ENCODE peak calls at places on chromosome 14, in nine cellular contexts. A is WTC11, B is progenitor cell of endocrine pancreas, S is endothelial cell, K is left lung, P is bronchial epithelial cell, Z is uterus, I is dorsolateral prefrontal cortex, O is RWPE1. E is an unnamed sample.
A peak's percentile ranks its signal among the peaks of the same experiment; 100 is the strongest.

GRCh38 chr14:79534703-79535353 is 676.5 kb downstream of the DIO2 start:
- DNase-seq in A (no peak), B (no peak), S (no peak), K (no peak), P (no peak), Z (no peak), I (no peak), O (no peak), E (no peak)

GRCh38 chr14:95263527-95264231 is 56.0 kb downstream of the CLMN start:
- DNase-seq in A (no peak), B (no peak), S (no peak), K (no peak), P (no peak), Z (no peak), I (no peak), O (no peak), E (no peak)

GRCh38 chr14:93941293-93941910 is 14.3 kb downstream of the FAM181A start:
- DNase-seq in A (no peak), B (no peak), S (no peak), K (no peak), P (peak; percentile 90), Z (no peak), I (no peak), O (peak; percentile 81), E (no peak)

GRCh38 chr14:73754911-73755360 is 40.8 kb upstream of the PNMA1 start:
- DNase-seq in A (no peak), B (no peak), S (no peak), K (no peak), P (no peak), Z (no peak), I (no peak), O (no peak), E (no peak)

GRCh38 chr14:99713972-99714371 is 29.9 kb downstream of the CYP46A1 start:
- DNase-seq in A (no peak), B (no peak), S (no peak), K (no peak), P (no peak), Z (no peak), I (no peak), O (no peak), E (no peak)

GRCh38 chr14:65835501-65835900 is 423.0 kb downstream of the FUT8 start:
- DNase-seq in A (no peak), B (no peak), S (no peak), K (no peak), P (no peak), Z (no peak), I (no peak), O (no peak), E (no peak)

GRCh38 chr14:84546236-84546635 is 983.7 kb upstream of the FLRT2 start:
- DNase-seq in A (no peak), B (no peak), S (no peak), K (no peak), P (no peak), Z (no peak), I (no peak), O (no peak), E (no peak)

GRCh38 chr14:95003099-95003960 is 154.0 kb downstream of the DICER1 start:
- DNase-seq in A (no peak), B (no peak), S (no peak), K (no peak), P (no peak), Z (no peak), I (no peak), O (no peak), E (no peak)

GRCh38 chr14:39276579-39277114 is 42.9 kb downstream of the MIA2 start:
- DNase-seq in A (no peak), B (no peak), S (no peak), K (no peak), P (no peak), Z (no peak), I (no peak), O (no peak), E (no peak)

GRCh38 chr14:54220122-54220691 is 176.6 kb upstream of the CDKN3 start:
- DNase-seq in A (peak; percentile 42), B (no peak), S (peak; percentile 14), K (no peak), P (no peak), Z (no peak), I (no peak), O (no peak), E (no peak)

GRCh38 chr14:24398298-24398942 is 383 bp upstream of the NYNRIN start:
- DNase-seq in A (peak; percentile 64), B (no peak), S (no peak), K (no peak), P (no peak), Z (peak; percentile 45), I (no peak), O (no peak), E (no peak)

GRCh38 chr14:68952544-68953535 is 26.3 kb downstream of the ACTN1 start:
- DNase-seq in A (no peak), B (no peak), S (no peak), K (no peak), P (no peak), Z (peak; percentile 80), I (no peak), O (no peak), E (no peak)

GRCh38 chr14:95713596-95714371 is at the start of gene TCL1A:
- DNase-seq in A (peak; percentile 88), B (no peak), S (no peak), K (no peak), P (no peak), Z (no peak), I (no peak), O (no peak), E (peak; percentile 66)

GRCh38 chr14:68791078-68791983 is 1.5 kb downstream of the ZFP36L1 start:
- DNase-seq in A (no peak), B (no peak), S (no peak), K (no peak), P (peak; percentile 17), Z (peak; percentile 26), I (no peak), O (no peak), E (no peak)

GRCh38 chr14:49766839-49767238 is 1.1 kb upstream of the KLHDC2 start:
- DNase-seq in A (no peak), B (no peak), S (no peak), K (no peak), P (peak; percentile 15), Z (no peak), I (no peak), O (no peak), E (no peak)

GRCh38 chr14:75981426-75981825 is 369 bp downstream of the TGFB3 start:
- DNase-seq in A (no peak), B (no peak), S (no peak), K (no peak), P (no peak), Z (peak; percentile 29), I (peak; percentile 49), O (no peak), E (no peak)

GRCh38 chr14:23071244-23071974 is 14.1 kb upstream of the CDH24 start:
- DNase-seq in A (peak; percentile 82), B (peak; percentile 53), S (peak; percentile 81), K (peak; percentile 89), P (peak; percentile 84), Z (peak; percentile 84), I (peak; percentile 85), O (peak; percentile 91), E (peak; percentile 57)

GRCh38 chr14:105935384-105935783 is 409.0 kb downstream of the TMEM121 start:
- DNase-seq in A (no peak), B (no peak), S (no peak), K (no peak), P (no peak), Z (no peak), I (no peak), O (no peak), E (no peak)

GRCh38 chr14:33685698-33686097 is 265.2 kb downstream of the EGLN3 start:
- DNase-seq in A (no peak), B (no peak), S (no peak), K (no peak), P (no peak), Z (no peak), I (no peak), O (no peak), E (no peak)

DNA sequence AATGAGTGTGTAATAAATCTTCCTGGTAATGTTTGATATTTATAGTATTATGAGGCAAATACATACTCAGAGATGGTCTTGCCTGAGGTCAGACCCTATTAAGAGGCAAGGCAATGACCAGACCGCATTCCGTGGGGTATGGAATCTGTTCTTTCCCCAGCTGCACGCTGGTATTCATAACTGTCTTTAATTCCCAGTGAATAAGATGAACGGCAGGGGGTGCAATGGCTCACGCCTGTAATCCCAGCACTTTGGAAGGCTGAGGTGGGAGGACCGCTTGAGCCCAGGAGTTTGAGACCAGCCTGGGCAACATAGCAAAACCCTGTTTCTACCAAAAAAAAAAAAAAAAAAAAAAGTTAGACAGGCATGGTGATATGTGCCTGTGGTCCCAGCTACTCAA is 44.6 kb downstream of the ERO1A start:
- DNase-seq in A (no peak), B (no peak), S (no peak), K (no peak), P (no peak), Z (no peak), I (no peak), O (no peak), E (no peak)
- TF ChIP-seq CTCF in A (no peak), B (no peak), S (no peak), K (no peak), P (no peak), Z (no peak), I (no peak), O (no peak), E (no peak)

GRCh38 chr14:70350078-70350477 is 9.4 kb downstream of the COX16 start:
- DNase-seq in A (peak; percentile 66), B (no peak), S (no peak), K (no peak), P (no peak), Z (no peak), I (no peak), O (no peak), E (no peak)
- TF ChIP-seq CTCF in A (no peak), B (no peak), S (no peak), K (no peak), P (no peak), Z (no peak), I (no peak), O (no peak), E (no peak)

DNA sequence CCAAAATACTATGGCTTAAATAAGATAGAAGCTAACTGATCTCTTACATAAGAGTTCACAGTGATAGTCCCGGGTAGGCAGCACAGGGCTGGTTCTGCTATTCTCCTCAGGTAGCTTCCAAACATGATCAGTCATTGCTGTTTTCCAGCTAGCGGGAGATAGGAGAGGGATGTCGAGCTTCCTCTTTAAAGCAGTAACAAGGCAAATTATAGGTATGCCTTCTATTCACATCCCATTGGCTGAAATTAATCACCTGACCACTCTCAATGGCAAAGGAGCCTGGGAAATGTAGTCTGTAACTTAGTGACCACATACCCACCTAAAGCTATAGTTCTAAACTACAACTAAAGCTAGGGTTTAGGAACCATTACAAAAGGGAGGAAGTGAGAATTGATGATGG is 34.5 kb upstream of the VRK1 start:
- DNase-seq in A (no peak), B (no peak), S (peak; percentile 45), K (no peak), P (peak; percentile 86), Z (no peak), I (no peak), O (peak; percentile 86), E (no peak)
- TF ChIP-seq CTCF in A (no peak), B (no peak), S (no peak), K (no peak), P (no peak), Z (no peak), I (no peak), O (no peak), E (no peak)

GRCh38 chr14:104386281-104386841 is 193.2 kb upstream of the C14orf180 start:
- DNase-seq in A (peak; percentile 10), B (no peak), S (no peak), K (peak; percentile 18), P (no peak), Z (no peak), I (peak; percentile 35), O (no peak), E (no peak)
- TF ChIP-seq CTCF in A (no peak), B (peak; percentile 42), S (no peak), K (no peak), P (no peak), Z (no peak), I (no peak), O (no peak), E (no peak)